ENCODE peak calls at places on chromosomes 12 and 14, in five cellular contexts. Q is stomach; V is testis; M is adrenal gland; S is CD8-positive, alpha-beta T cell. B is an unnamed sample. For H3K4me1, the result is how much of the 10 kb centered on the place peaks cover.

GRCh38 chr12:68963456-68963859 is 30.5 kb upstream of the CPM start:
- DNase-seq in Q (no peak), S (no peak), V (no peak), M (no peak), B (no peak)

GRCh38 chr12:43349863-43350262 is 202.1 kb downstream of the ADAMTS20 start:
- DNase-seq in V (no peak), M (no peak), S (no peak), Q (no peak), B (no peak)

GRCh38 chr12:5230861-5231260 is 187.2 kb downstream of the KCNA5 start:
- DNase-seq in Q (no peak), V (no peak), M (no peak), S (no peak), B (no peak)

GRCh38 chr14:47040490-47040889 is 388.9 kb upstream of the RPL10L start:
- DNase-seq in M (no peak), V (peak), Q (no peak), S (no peak), B (no peak)

GRCh38 chr12:28114488-28114887 is 75.8 kb upstream of the CCDC91 start:
- DNase-seq in M (no peak), S (no peak), Q (no peak), V (no peak), B (no peak)

GRCh38 chr14:50089213-50089612 is 27.2 kb downstream of the VCPKMT start:
- DNase-seq in Q (no peak), M (no peak), S (peak), V (no peak), B (no peak)

GRCh38 chr14:90535556-90535930 is 138.7 kb downstream of the CALM1 start:
- DNase-seq in M (no peak), S (no peak), Q (no peak), V (no peak), B (no peak)

GRCh38 chr12:77983859-77984258 is 153.2 kb downstream of the NAV3 start:
- DNase-seq in M (no peak), S (no peak), Q (no peak), V (no peak), B (no peak)

GRCh38 chr14:38221077-38221476 is 13.4 kb downstream of the SSTR1 start:
- DNase-seq in Q (no peak), S (no peak), V (no peak), M (no peak), B (no peak)

GRCh38 chr14:81331229-81332026 is 68.7 kb downstream of the STON2 start:
- DNase-seq in M (no peak), V (no peak), Q (no peak), S (no peak), B (no peak)

GRCh38 chr14:105419055-105419304 is 647 bp upstream of the MTA1 start:
- DNase-seq in M (no peak), S (no peak), Q (no peak), V (no peak), B (no peak)

GRCh38 chr12:128408669-128409068 is 141.7 kb downstream of the TMEM132C start:
- DNase-seq in Q (no peak), V (no peak), S (no peak), M (no peak), B (no peak)

DNA sequence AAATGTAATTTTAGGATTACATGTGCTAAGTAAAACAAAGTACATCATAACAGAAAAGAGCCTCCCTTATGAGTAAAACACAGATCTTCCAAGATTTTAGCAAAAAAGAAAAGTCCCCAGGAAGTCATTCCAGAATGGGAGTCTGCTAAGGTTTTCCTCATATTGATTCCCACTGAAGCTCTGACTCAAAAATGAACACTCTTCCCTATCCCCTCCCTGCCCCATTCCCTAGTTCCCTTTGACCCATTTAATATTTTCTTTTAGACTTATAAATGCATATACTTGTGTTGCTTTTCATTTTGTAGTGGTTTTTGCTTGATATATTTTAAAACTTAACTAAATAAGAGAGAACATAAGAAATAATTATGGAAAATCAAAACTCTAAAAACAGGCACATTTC is 40.1 kb downstream of the PTGER2 start:
- DNase-seq in S (no peak), M (no peak), Q (no peak), V (no peak), B (no peak)
- H3K4me1 ChIP-seq in S (half or more), M (under half), Q (under half), V (under half), B (under half)

GRCh38 chr12:41624571-41624970 is 436.5 kb downstream of the PDZRN4 start:
- DNase-seq in M (no peak), Q (no peak), V (no peak), S (no peak), B (no peak)
- H3K27ac ChIP-seq in M (no peak), Q (no peak), V (no peak), S (no peak), B (no peak)

DNA sequence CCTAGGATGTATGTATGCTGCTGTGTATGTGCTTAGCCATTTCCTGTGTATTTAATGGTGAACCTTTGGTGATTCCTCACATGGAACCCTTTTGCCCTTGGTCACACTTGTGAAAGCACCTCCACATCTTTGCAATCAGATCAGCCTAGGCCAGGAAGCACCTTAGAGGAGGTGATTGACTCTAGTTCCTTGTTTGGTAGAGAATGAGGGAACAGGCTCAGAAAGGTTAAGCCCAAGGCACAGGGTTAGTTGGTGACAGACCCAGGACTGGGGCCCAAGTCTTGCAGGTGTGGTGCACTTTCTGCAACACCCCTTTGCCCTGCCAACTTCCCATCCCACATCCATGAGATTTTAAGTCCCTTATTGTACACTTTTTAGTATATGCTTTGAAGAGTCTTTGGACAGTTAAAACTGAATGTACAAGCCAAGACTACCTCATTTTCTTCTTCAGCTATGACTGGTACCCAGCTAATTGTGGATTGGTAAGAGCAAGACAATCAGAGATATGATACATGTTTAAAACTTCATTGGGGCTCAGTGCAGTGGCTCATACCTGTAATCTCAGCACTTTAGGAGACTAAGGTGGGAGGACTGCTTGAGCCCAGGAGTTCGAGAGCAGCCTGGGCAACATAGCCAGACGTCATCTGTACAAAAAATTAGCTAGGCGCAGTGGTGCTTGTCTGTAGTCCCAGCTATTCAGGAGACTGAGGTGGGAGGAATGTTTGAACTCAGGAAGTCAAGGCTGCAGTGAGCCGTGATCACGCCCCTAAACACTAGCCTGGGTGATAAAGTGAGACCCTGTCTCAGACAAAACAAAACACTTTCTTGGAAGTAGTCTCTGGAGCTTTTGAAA is 71.1 kb downstream of the RASSF3 start:
- DNase-seq in V (no peak), M (no peak), S (peak), Q (no peak), B (no peak)
- H3K4me1 ChIP-seq in V (under half), M (half or more), S (half or more), Q (half or more), B (half or more)

GRCh38 chr12:119864591-119864990 is 12.5 kb downstream of the CIT start:
- DNase-seq in Q (no peak), V (no peak), M (no peak), S (no peak), B (no peak)
- H3K27ac ChIP-seq in Q (no peak), V (no peak), M (no peak), S (no peak), B (no peak)

DNA sequence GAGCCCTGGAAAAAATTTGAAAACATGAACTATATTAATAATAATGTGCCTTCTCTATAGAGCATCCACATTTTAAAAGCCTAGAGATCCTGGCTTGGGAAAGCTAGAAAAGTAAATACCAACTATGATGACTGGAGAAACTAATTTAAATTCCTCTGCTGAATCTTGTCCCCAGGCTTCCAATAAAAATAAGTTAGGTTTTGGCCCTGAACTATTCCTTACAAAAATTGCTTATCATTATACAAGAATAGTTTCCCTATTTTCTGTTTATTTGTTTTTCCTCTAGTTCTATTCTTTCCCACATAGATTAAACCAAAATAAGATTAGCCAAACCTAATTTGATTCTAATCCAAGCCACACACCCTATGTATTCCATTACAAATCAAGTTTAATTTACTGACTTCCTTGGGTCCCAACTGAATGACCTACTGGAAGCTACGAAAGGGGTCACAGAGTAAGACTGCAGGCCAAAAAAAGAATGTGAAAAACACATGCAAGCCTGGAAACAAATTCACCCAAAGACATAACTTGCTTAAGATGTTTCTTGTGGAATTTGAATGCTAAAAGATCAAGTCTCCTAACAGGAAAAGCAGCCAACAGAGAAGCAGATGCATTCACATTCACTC is 133.0 kb downstream of the PAWR start:
- DNase-seq in V (no peak), Q (no peak), M (no peak), S (no peak), B (no peak)
- H3K4me1 ChIP-seq in V (under half), Q (under half), M (under half), S (under half), B (half or more)

DNA sequence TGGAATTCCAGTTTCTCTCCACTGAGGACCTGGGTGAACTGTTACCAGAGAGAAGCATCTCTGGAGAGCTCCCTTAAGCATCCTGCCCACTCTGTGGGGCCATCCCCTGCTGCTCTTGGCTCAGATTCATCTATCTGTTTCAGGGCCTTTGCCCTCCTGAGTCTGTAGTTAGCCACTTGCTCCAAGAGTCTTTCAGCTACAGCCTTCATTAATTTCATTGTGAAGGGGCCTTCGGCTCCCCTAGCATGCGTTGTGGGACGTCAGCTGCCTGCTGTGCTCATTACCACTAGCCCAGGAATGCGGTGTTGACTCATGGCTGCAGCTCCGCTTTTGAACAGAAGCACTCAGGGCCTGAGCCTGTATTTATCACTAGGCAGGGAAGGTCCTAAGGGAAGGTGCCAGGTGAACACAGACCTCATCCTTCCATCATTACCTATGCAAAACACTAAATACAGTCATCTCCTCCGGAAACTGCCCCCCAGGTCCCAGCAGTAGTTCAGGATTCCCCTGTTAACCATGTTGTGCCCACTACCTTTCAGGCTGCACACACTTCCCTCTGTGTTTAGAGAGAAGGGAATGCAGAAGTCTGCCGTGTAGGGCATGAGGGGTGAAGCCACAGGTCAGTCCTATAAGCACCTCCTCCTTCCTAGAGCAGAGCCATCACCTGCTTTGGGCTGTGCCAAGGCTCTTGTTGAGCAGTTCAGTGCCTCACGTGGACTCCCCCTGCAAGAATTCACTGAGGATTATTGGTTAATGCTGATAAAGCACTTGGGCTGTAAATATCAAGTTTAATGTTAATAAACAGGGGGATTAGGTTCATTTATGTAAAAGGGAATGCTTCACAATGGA is 191.4 kb downstream of the CACNA1C start:
- DNase-seq in S (no peak), V (no peak), Q (no peak), M (no peak), B (no peak)
- H3K27ac ChIP-seq in S (no peak), V (no peak), Q (peak), M (no peak), B (no peak)

GRCh38 chr12:132182711-132183365 is 38.6 kb downstream of the NOC4L start:
- DNase-seq in M (no peak), S (no peak), V (no peak), Q (no peak), B (no peak)
- H3K4me1 ChIP-seq in M (under half), S (under half), V (under half), Q (under half), B (under half)

DNA sequence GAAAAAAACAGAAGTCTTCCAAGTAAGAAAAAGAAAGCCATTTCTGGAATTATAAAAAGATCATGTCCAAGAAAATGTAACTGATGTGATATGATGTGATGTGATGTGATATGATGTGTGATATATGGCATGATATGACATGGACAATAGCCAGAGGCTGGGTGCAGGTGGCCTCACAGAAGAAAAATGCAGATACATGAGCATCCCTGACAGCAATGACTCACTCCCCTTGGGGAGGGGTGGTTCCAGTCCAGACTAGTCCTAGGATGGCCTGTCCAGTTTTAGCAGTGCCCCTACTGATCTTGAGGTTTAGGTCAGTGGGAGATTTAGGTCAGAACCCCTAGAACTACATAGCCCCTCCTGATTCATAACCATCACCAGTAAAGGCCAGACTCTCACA is 3.5 kb upstream of the RHOJ start:
- DNase-seq in M (no peak), S (no peak), Q (no peak), V (no peak), B (no peak)
- H3K27ac ChIP-seq in M (no peak), S (no peak), Q (no peak), V (no peak), B (no peak)

GRCh38 chr14:103522028-103522581 is 525 bp downstream of the CKB start:
- DNase-seq in Q (no peak), M (no peak), V (no peak), S (no peak), B (peak)

GRCh38 chr14:103520269-103520656 is 2.4 kb downstream of the CKB start:
- DNase-seq in M (peak), S (no peak), Q (no peak), V (no peak), B (no peak)

GRCh38 chr14:103522649-103523582 is at the start of gene CKB:
- DNase-seq in M (peak), V (peak), S (peak), Q (peak), B (peak)

GRCh38 chr14:103520657-103521437 is 1.8 kb downstream of the CKB start:
- DNase-seq in S (peak), V (peak), M (peak), Q (peak), B (peak)

GRCh38 chr14:103521438-103521961 is 1.1 kb downstream of the CKB start:
- DNase-seq in S (no peak), V (no peak), Q (peak), M (no peak), B (no peak)
- H3K4me1 ChIP-seq in S (under half), V (half or more), Q (half or more), M (half or more), B (half or more)

GRCh38 chr14:74891870-74892269 is 10.2 kb downstream of the DLST start:
- DNase-seq in S (no peak), M (no peak), Q (no peak), V (no peak), B (no peak)

GRCh38 chr14:74890262-74890661 is 8.5 kb downstream of the DLST start:
- DNase-seq in Q (no peak), S (no peak), V (no peak), M (no peak), B (no peak)

GRCh38 chr14:74893614-74894091 is 11.9 kb downstream of the DLST start:
- DNase-seq in V (no peak), S (no peak), Q (no peak), M (no peak), B (no peak)

GRCh38 chr14:74896400-74896799 is 14.7 kb downstream of the DLST start:
- DNase-seq in V (no peak), S (no peak), Q (no peak), M (no peak), B (no peak)

GRCh38 chr14:74892745-74893144 is 11.0 kb downstream of the DLST start:
- DNase-seq in Q (no peak), V (no peak), M (no peak), S (no peak), B (no peak)
- H3K27ac ChIP-seq in Q (no peak), V (no peak), M (no peak), S (no peak), B (no peak)